ENCODE peak calls at places on chromosomes 13 and 19, in nine cellular contexts. V is tibial nerve, G is stomach, D is H1, H is suprapubic skin, S is A549, I is K562, O is SK-N-SH, L is transverse colon. C is an unnamed sample.
A peak's percentile ranks its signal among the peaks of the same experiment; 100 is the strongest.

GRCh38 chr13:111115841-111116500 is 861 bp downstream of the ARHGEF7 start:
- DNase-seq in H (peak; percentile 81), V (peak; percentile 59), L (peak; percentile 29), D (peak; percentile 56), O (peak; percentile 80), G (no peak), I (no peak), S (no peak), C (peak; percentile 30)

GRCh38 chr13:21012841-21013681 is 48.3 kb downstream of the LATS2 start:
- DNase-seq in D (no peak), L (no peak), I (no peak), S (no peak), G (no peak), V (no peak), O (no peak), H (no peak), C (peak; percentile 43)

GRCh38 chr13:24741016-24741662 is 22.8 kb upstream of the RNF17 start:
- DNase-seq in G (no peak), S (peak; percentile 17), O (no peak), I (peak; percentile 48), L (no peak), H (no peak), D (no peak), V (no peak), C (no peak)

GRCh38 chr19:16067205-16067938 is 8.9 kb upstream of the TPM4 start:
- DNase-seq in O (no peak), L (peak; percentile 82), H (peak; percentile 86), V (no peak), G (peak; percentile 91), S (no peak), I (no peak), D (no peak), C (peak; percentile 85)

GRCh38 chr13:37475151-37475550 is 123.4 kb downstream of the POSTN start:
- DNase-seq in D (no peak), O (no peak), V (no peak), L (no peak), G (no peak), H (no peak), S (no peak), I (no peak), C (no peak)

GRCh38 chr13:52925775-52926285 is 77.4 kb upstream of the PCDH8 start:
- DNase-seq in V (no peak), L (no peak), O (no peak), I (no peak), H (no peak), D (no peak), G (no peak), S (no peak), C (no peak)

GRCh38 chr19:6556480-6556879 is 25.7 kb downstream of the TNFSF9 start:
- DNase-seq in H (no peak), I (no peak), G (no peak), V (no peak), D (no peak), O (no peak), L (no peak), S (no peak), C (no peak)

GRCh38 chr13:79128158-79128557 is 277.9 kb downstream of the RBM26 start:
- DNase-seq in D (no peak), I (no peak), O (no peak), G (no peak), H (no peak), L (no peak), S (peak; percentile 9), V (no peak), C (no peak)

GRCh38 chr19:590396-590745 is 690 bp downstream of the HCN2 start:
- DNase-seq in G (no peak), L (no peak), I (no peak), S (no peak), D (no peak), O (peak; percentile 68), V (no peak), H (no peak), C (no peak)

GRCh38 chr13:109655206-109655600 is 131.2 kb downstream of the IRS2 start:
- DNase-seq in I (no peak), O (peak; percentile 61), G (no peak), H (no peak), D (no peak), V (no peak), L (no peak), S (no peak), C (no peak)

GRCh38 chr19:44943801-44944249 is 1.8 kb downstream of the APOC4 start:
- DNase-seq in S (no peak), O (no peak), H (no peak), D (no peak), L (peak; percentile 60), V (peak; percentile 35), G (peak; percentile 31), I (peak; percentile 75), C (no peak)

DNA sequence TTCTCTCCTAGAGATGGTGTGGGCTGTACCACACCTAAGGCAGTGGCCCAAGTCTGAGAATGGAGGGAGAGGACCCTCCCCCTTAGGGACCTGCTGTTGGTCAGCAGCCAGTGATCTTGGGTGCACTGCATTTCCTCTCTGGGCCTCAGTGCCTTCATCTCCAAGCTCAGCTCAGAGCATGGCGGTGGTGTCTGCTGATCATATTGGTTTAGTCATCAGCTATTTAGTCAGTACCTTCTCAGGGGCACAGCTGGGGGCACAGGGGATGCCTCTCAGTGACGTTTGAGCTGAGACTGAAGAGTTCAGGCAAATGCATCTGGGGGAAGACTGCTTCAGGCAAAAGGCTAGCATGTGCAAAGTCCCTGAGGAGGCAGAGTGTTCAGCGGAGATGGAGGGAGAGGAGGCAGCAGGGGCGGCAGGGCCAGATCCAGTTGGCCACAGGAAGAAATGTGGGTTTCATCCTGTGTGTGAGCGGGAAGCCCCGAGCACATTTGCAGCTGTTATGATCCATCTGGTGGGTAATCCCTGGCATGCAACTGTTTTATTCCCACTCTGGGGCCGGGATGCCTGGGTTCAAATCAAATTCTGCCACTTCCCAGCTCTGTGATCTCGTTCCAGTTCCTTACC is 15.7 kb upstream of the PGLS start:
- DNase-seq in I (no peak), D (no peak), O (peak; percentile 7), G (no peak), S (no peak), L (no peak), H (no peak), V (no peak), C (no peak)
- TF ChIP-seq EP300 in I (no peak), D (no peak), O (no peak), G (no peak), S (no peak), L (no peak), H (no peak), V (no peak), C (no peak)

GRCh38 chr19:39407394-39407643 is 672 bp downstream of the ZFP36 start:
- DNase-seq in O (no peak), L (no peak), H (no peak), S (no peak), I (no peak), D (no peak), V (no peak), G (no peak), C (peak; percentile 68)

GRCh38 chr19:39405261-39405912 is 1.3 kb upstream of the ZFP36 start:
- DNase-seq in G (no peak), H (no peak), L (no peak), D (no peak), V (no peak), I (no peak), S (peak; percentile 33), O (no peak), C (peak; percentile 62)

GRCh38 chr19:39407644-39408391 is 1.2 kb downstream of the ZFP36 start:
- DNase-seq in O (no peak), S (peak; percentile 60), V (no peak), D (peak; percentile 54), L (peak; percentile 82), G (peak; percentile 76), H (peak; percentile 86), I (no peak), C (peak; percentile 70)

GRCh38 chr19:39405930-39406655 is 554 bp upstream of the ZFP36 start:
- DNase-seq in G (no peak), O (no peak), L (peak; percentile 89), V (no peak), S (no peak), D (peak; percentile 83), H (peak; percentile 96), I (no peak), C (no peak)

GRCh38 chr19:39406656-39407393 is at the start of gene ZFP36:
- DNase-seq in I (peak; percentile 77), H (peak; percentile 97), G (peak; percentile 95), V (peak; percentile 90), S (peak; percentile 93), L (peak; percentile 96), D (peak; percentile 86), O (peak; percentile 94), C (peak; percentile 95)
- TF ChIP-seq CTCF in I (peak; percentile 4), H (no peak), G (peak; percentile 22), V (peak; percentile 25), S (peak; percentile 22), L (no peak), D (no peak), O (peak; percentile 14), C (no peak)

GRCh38 chr13:77056886-77057285 is 29.9 kb upstream of the FBXL3 start:
- DNase-seq in G (no peak), O (no peak), L (no peak), H (no peak), V (no peak), I (no peak), S (no peak), D (no peak), C (no peak)

GRCh38 chr13:77053192-77053591 is 26.2 kb upstream of the FBXL3 start:
- DNase-seq in D (no peak), G (no peak), L (no peak), H (no peak), O (no peak), S (no peak), V (no peak), I (no peak), C (no peak)

GRCh38 chr13:77061362-77061761 is 34.4 kb upstream of the FBXL3 start:
- DNase-seq in L (no peak), O (no peak), S (no peak), I (no peak), D (no peak), H (no peak), V (no peak), G (no peak), C (no peak)

GRCh38 chr13:77055158-77055557 is 28.2 kb upstream of the FBXL3 start:
- DNase-seq in I (no peak), D (no peak), G (no peak), V (no peak), L (no peak), H (no peak), S (no peak), O (no peak), C (no peak)

GRCh38 chr13:77056382-77056781 is 29.4 kb upstream of the FBXL3 start:
- DNase-seq in H (no peak), D (no peak), L (no peak), O (no peak), S (no peak), I (no peak), G (no peak), V (no peak), C (no peak)
- TF ChIP-seq EP300 in H (no peak), D (no peak), L (no peak), O (no peak), S (no peak), I (no peak), G (no peak), V (no peak), C (no peak)

DNA sequence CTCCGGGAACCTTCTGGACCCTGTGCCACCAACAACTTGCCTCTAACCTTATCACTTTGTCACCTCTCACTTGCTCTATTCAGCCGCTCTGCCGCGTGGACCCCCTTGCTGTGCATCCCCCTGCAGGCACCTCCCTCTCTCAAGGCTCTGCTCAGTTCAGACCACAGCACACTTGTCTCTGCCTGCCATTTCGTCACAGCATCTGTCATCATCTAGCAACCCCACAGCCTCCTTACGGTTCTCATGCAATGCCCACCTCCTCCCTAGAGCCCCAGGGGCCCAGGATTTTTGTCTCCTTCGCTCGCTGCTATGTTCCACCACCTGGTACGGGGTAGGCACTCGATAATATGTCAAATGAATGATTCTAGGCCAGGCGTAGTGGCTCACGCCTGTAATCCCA is 4.8 kb downstream of the HAUS8 start:
- DNase-seq in I (no peak), G (no peak), D (no peak), S (no peak), O (no peak), V (no peak), H (no peak), L (no peak), C (no peak)
- TF ChIP-seq CTCF in I (no peak), G (no peak), D (no peak), S (no peak), O (no peak), V (no peak), H (no peak), L (no peak), C (no peak)

C was measured in ovary.